ENCODE peak calls at places on chromosomes 13 and 19, in ten cellular contexts. One of them, this sample, is unnamed.

GRCh38 chr19:9913237-9914000 is 22.9 kb downstream of the OLFM2 start:
- DNase-seq in tibial artery: no peak
- DNase-seq in foreskin fibroblast: no peak
- DNase-seq in body of pancreas: peak
- DNase-seq in neural progenitor cell: peak
- DNase-seq in transverse colon: peak
- DNase-seq in thoracic aorta: no peak
- DNase-seq in left ventricle myocardium inferior: peak
- DNase-seq in upper lobe of right lung: peak
- DNase-seq in endodermal cell: peak
- DNase-seq in this sample: peak

GRCh38 chr13:64767054-64767453 is 2463.1 kb downstream of the PCDH9 start:
- DNase-seq in transverse colon: no peak
- DNase-seq in body of pancreas: no peak
- DNase-seq in foreskin fibroblast: no peak
- DNase-seq in tibial artery: no peak
- DNase-seq in neural progenitor cell: no peak
- DNase-seq in thoracic aorta: no peak
- DNase-seq in endodermal cell: no peak
- DNase-seq in upper lobe of right lung: no peak
- DNase-seq in left ventricle myocardium inferior: no peak
- DNase-seq in this sample: no peak

GRCh38 chr19:18594824-18595373 is 6.3 kb downstream of the REX1BD start:
- DNase-seq in transverse colon: no peak
- DNase-seq in body of pancreas: no peak
- DNase-seq in thoracic aorta: no peak
- DNase-seq in foreskin fibroblast: no peak
- DNase-seq in neural progenitor cell: peak
- DNase-seq in tibial artery: no peak
- DNase-seq in upper lobe of right lung: peak
- DNase-seq in endodermal cell: peak
- DNase-seq in left ventricle myocardium inferior: no peak
- DNase-seq in this sample: no peak

GRCh38 chr19:52809801-52810200 is 11.6 kb downstream of the ZNF28 start:
- DNase-seq in foreskin fibroblast: no peak
- DNase-seq in endodermal cell: no peak
- DNase-seq in tibial artery: no peak
- DNase-seq in thoracic aorta: no peak
- DNase-seq in left ventricle myocardium inferior: no peak
- DNase-seq in neural progenitor cell: no peak
- DNase-seq in upper lobe of right lung: no peak
- DNase-seq in transverse colon: no peak
- DNase-seq in body of pancreas: no peak
- DNase-seq in this sample: no peak

GRCh38 chr13:101709952-101710351 is 257.5 kb downstream of the ITGBL1 start:
- DNase-seq in endodermal cell: no peak
- DNase-seq in upper lobe of right lung: no peak
- DNase-seq in neural progenitor cell: no peak
- DNase-seq in transverse colon: no peak
- DNase-seq in foreskin fibroblast: no peak
- DNase-seq in body of pancreas: no peak
- DNase-seq in left ventricle myocardium inferior: no peak
- DNase-seq in thoracic aorta: no peak
- DNase-seq in tibial artery: no peak
- DNase-seq in this sample: no peak

GRCh38 chr19:55809381-55810058 is 22.3 kb downstream of the NLRP11 start:
- DNase-seq in body of pancreas: peak
- DNase-seq in tibial artery: peak
- DNase-seq in neural progenitor cell: peak
- DNase-seq in transverse colon: peak
- DNase-seq in thoracic aorta: no peak
- DNase-seq in upper lobe of right lung: peak
- DNase-seq in left ventricle myocardium inferior: peak
- DNase-seq in foreskin fibroblast: peak
- DNase-seq in endodermal cell: peak
- DNase-seq in this sample: peak

GRCh38 chr13:84096221-84096620 is 213.9 kb upstream of the SLITRK1 start:
- DNase-seq in tibial artery: no peak
- DNase-seq in transverse colon: no peak
- DNase-seq in foreskin fibroblast: peak
- DNase-seq in thoracic aorta: no peak
- DNase-seq in neural progenitor cell: no peak
- DNase-seq in endodermal cell: no peak
- DNase-seq in left ventricle myocardium inferior: no peak
- DNase-seq in body of pancreas: no peak
- DNase-seq in upper lobe of right lung: no peak
- DNase-seq in this sample: no peak

GRCh38 chr13:73038064-73038463 is 20.7 kb upstream of the KLF5 start:
- DNase-seq in endodermal cell: no peak
- DNase-seq in foreskin fibroblast: no peak
- DNase-seq in tibial artery: no peak
- DNase-seq in thoracic aorta: no peak
- DNase-seq in neural progenitor cell: no peak
- DNase-seq in transverse colon: no peak
- DNase-seq in left ventricle myocardium inferior: no peak
- DNase-seq in upper lobe of right lung: no peak
- DNase-seq in body of pancreas: no peak
- DNase-seq in this sample: no peak

GRCh38 chr13:114077938-114078335 is 54.5 kb downstream of the RASA3 start:
- DNase-seq in left ventricle myocardium inferior: no peak
- DNase-seq in transverse colon: no peak
- DNase-seq in body of pancreas: peak
- DNase-seq in neural progenitor cell: peak
- DNase-seq in tibial artery: no peak
- DNase-seq in foreskin fibroblast: peak
- DNase-seq in endodermal cell: peak
- DNase-seq in thoracic aorta: no peak
- DNase-seq in upper lobe of right lung: peak
- DNase-seq in this sample: peak

GRCh38 chr13:31824705-31825512 is 85.6 kb downstream of the RXFP2 start:
- DNase-seq in foreskin fibroblast: peak
- DNase-seq in transverse colon: no peak
- DNase-seq in body of pancreas: no peak
- DNase-seq in thoracic aorta: no peak
- DNase-seq in left ventricle myocardium inferior: no peak
- DNase-seq in tibial artery: no peak
- DNase-seq in upper lobe of right lung: no peak
- DNase-seq in endodermal cell: peak
- DNase-seq in neural progenitor cell: no peak
- DNase-seq in this sample: no peak

GRCh38 chr13:62767473-62767872 is 1351.8 kb upstream of the PCDH20 start:
- DNase-seq in foreskin fibroblast: no peak
- DNase-seq in left ventricle myocardium inferior: no peak
- DNase-seq in endodermal cell: no peak
- DNase-seq in body of pancreas: no peak
- DNase-seq in upper lobe of right lung: no peak
- DNase-seq in tibial artery: no peak
- DNase-seq in neural progenitor cell: no peak
- DNase-seq in thoracic aorta: no peak
- DNase-seq in transverse colon: no peak
- DNase-seq in this sample: peak

DNA sequence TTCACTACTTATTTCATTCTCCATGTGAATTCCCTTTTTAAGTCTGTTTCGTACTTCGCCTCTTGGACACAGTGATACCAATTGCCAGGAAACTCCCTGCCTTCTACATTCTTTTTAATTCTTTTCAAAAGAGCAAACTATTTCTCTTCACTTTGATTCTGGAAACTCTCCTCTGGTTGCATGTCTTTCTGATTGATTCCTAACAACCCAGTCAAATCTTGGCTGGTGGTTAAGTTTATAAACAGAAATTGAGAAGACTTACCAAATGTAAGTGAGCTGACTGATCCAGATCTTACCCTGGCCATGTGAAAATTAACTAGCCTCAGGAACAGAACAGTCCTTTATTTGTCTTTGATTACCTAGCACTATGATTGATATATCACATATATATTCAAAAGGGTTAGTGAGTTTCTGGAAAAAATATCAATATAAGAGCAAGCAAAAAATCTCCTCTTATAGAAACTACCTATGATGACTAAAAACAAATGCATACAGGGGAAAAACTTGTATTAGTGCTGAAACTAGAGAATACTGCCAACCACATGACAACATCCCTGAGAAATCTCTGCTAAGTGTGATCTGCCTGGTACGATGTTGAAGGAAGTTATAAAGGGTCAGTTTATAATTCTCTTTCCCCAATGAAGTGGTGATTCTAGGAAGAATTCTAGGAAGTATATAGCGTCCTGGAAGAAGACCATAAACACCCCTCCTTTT is 152.6 kb upstream of the HTR2A start:
- DNase-seq in tibial artery: no peak
- DNase-seq in body of pancreas: no peak
- DNase-seq in thoracic aorta: no peak
- DNase-seq in transverse colon: no peak
- DNase-seq in neural progenitor cell: no peak
- DNase-seq in upper lobe of right lung: no peak
- DNase-seq in foreskin fibroblast: no peak
- DNase-seq in left ventricle myocardium inferior: no peak
- DNase-seq in endodermal cell: no peak
- DNase-seq in this sample: no peak
- H3K4me3 ChIP-seq in tibial artery: no peak
- H3K4me3 ChIP-seq in body of pancreas: no peak
- H3K4me3 ChIP-seq in thoracic aorta: no peak
- H3K4me3 ChIP-seq in transverse colon: no peak
- H3K4me3 ChIP-seq in neural progenitor cell: no peak
- H3K4me3 ChIP-seq in upper lobe of right lung: no peak
- H3K4me3 ChIP-seq in foreskin fibroblast: no peak
- H3K4me3 ChIP-seq in left ventricle myocardium inferior: no peak
- H3K4me3 ChIP-seq in endodermal cell: no peak
- H3K4me3 ChIP-seq in this sample: no peak

DNA sequence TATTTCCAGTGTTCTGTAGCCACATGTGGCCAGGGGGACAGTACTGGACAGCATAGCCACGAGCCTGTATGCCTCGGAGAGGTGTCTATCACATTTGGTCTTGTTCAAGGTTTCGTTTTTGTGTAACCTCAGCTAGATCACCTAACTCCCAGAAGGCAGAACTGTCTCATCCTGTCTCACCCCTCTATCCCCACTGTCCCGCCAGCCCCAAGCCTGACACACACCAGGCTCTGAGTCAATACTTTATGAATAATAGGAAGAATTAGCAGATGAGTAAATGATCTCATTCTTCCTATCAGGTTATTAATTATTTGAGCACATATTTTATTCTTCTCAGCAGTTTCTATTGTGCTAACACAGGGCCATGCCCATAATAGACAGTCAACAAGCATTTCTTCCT is 132.2 kb downstream of the NUFIP1 start:
- DNase-seq in tibial artery: no peak
- DNase-seq in transverse colon: no peak
- DNase-seq in neural progenitor cell: no peak
- DNase-seq in left ventricle myocardium inferior: no peak
- DNase-seq in endodermal cell: no peak
- DNase-seq in body of pancreas: no peak
- DNase-seq in thoracic aorta: no peak
- DNase-seq in foreskin fibroblast: peak
- DNase-seq in upper lobe of right lung: no peak
- DNase-seq in this sample: no peak
- TF ChIP-seq CTCF in tibial artery: no peak
- TF ChIP-seq CTCF in transverse colon: no peak
- TF ChIP-seq CTCF in neural progenitor cell: no peak
- TF ChIP-seq CTCF in left ventricle myocardium inferior: no peak
- TF ChIP-seq CTCF in endodermal cell: no peak
- TF ChIP-seq CTCF in body of pancreas: no peak
- TF ChIP-seq CTCF in thoracic aorta: no peak
- TF ChIP-seq CTCF in foreskin fibroblast: no peak
- TF ChIP-seq CTCF in upper lobe of right lung: no peak
- TF ChIP-seq CTCF in this sample: no peak

DNA sequence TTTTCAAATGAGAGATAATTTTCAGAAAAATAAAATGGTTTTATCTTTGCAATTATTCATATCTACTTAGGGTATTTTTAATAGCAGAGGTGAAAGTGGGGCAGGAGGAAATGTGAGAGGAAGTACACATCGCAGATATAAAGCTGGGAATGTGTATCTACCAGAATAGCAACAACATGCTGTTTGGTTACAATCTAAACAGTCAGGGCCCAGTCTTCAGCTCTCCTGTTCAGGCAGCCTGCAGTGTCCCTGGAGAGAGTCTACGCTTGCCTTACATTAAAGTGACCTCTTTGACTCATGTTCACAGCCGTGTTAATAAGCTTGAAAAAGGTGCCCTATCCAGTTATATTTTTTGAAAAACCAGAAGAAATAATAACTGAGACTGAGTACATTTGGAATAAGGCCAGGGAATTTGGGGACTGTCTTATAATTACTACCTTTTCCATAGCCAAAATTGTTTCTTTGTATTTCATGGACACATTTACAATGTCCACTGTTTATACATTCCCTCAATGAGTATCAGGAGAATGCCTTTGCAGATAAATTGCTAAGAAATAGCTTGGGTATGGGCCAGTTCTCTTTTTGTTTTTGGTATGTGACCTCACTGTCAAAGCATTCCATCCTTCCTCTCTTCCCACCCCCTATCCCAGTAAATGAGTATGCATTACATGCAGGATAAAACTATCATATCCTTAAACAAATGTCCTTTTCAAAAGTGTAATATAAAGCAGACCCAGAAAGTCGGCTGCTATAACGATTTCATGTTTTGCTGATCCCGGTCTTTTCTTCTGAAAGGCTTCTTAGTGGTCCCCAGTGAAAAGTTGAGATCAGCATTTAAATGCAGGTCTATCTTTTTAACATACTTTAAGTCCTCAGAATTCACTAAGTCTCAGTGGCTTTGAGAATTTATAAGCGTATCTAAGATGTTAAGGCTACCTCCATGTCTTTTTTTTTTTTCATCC is 82.6 kb downstream of the PCDH9 start:
- DNase-seq in endodermal cell: no peak
- DNase-seq in thoracic aorta: no peak
- DNase-seq in tibial artery: no peak
- DNase-seq in foreskin fibroblast: peak
- DNase-seq in body of pancreas: no peak
- DNase-seq in transverse colon: no peak
- DNase-seq in upper lobe of right lung: no peak
- DNase-seq in neural progenitor cell: peak
- DNase-seq in left ventricle myocardium inferior: no peak
- DNase-seq in this sample: no peak
- H3K4me3 ChIP-seq in endodermal cell: no peak
- H3K4me3 ChIP-seq in thoracic aorta: no peak
- H3K4me3 ChIP-seq in tibial artery: no peak
- H3K4me3 ChIP-seq in foreskin fibroblast: no peak
- H3K4me3 ChIP-seq in body of pancreas: no peak
- H3K4me3 ChIP-seq in transverse colon: no peak
- H3K4me3 ChIP-seq in upper lobe of right lung: no peak
- H3K4me3 ChIP-seq in neural progenitor cell: no peak
- H3K4me3 ChIP-seq in left ventricle myocardium inferior: peak
- H3K4me3 ChIP-seq in this sample: no peak

DNA sequence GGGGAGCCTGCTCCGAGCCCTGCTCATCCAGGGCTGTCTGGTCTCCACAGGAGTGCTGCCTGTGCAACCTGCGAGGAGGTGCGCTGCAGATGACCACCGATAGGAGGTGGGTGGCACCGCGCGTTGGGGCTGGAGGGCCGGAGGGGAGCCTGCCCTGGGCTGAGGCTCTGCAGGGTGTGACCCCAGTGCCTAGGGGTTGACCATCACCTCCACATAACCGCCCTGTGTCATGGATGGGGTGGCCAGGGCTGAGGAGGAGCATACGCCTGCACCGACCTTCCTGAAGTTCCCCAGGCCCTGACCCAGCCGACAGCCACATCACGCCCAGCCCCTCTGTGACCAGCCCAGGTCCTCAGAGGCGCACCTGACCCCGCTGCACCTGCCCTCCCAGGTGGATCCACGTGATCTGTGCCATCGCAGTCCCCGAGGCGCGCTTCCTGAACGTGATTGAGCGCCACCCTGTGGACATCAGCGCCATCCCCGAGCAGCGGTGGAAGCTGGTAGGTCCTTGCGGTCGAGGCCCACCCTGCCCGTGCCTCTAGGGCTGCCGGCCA is 168.7 kb downstream of the KDM4B start:
- DNase-seq in neural progenitor cell: peak
- DNase-seq in left ventricle myocardium inferior: no peak
- DNase-seq in endodermal cell: peak
- DNase-seq in thoracic aorta: no peak
- DNase-seq in foreskin fibroblast: no peak
- DNase-seq in body of pancreas: peak
- DNase-seq in transverse colon: no peak
- DNase-seq in upper lobe of right lung: no peak
- DNase-seq in tibial artery: no peak
- DNase-seq in this sample: peak
- TF ChIP-seq CTCF in neural progenitor cell: peak
- TF ChIP-seq CTCF in left ventricle myocardium inferior: peak
- TF ChIP-seq CTCF in endodermal cell: peak
- TF ChIP-seq CTCF in thoracic aorta: no peak
- TF ChIP-seq CTCF in foreskin fibroblast: no peak
- TF ChIP-seq CTCF in body of pancreas: peak
- TF ChIP-seq CTCF in transverse colon: no peak
- TF ChIP-seq CTCF in upper lobe of right lung: no peak
- TF ChIP-seq CTCF in tibial artery: no peak
- TF ChIP-seq CTCF in this sample: no peak

This sample was measured in kidney.